ENCODE peak calls at places on chromosomes 6 and 20, in four cellular contexts. V, N, U and I are unnamed samples.
A peak's percentile ranks its signal among the peaks of the same experiment; 100 is the strongest.

GRCh38 chr6:3253597-3253961 is 5.2 kb upstream of the PSMG4 start:
- DNase-seq in V (no peak), N (no peak), U (no peak), I (no peak)

GRCh38 chr20:57060407-57061057 is 205.9 kb downstream of the BMP7 start:
- DNase-seq in V (no peak), N (peak; percentile 93), U (peak; percentile 94), I (no peak)

GRCh38 chr6:15504581-15505350 is 158.1 kb downstream of the DTNBP1 start:
- DNase-seq in V (no peak), N (no peak), U (peak; percentile 50), I (no peak)

GRCh38 chr6:158017621-158018369 is 36.1 kb downstream of the SYNJ2 start:
- DNase-seq in V (no peak), N (no peak), U (no peak), I (no peak)

GRCh38 chr6:98287876-98288275 is 546.5 kb upstream of the POU3F2 start:
- DNase-seq in V (no peak), N (no peak), U (no peak), I (no peak)

GRCh38 chr6:90351696-90352095 is 55.1 kb upstream of the BACH2 start:
- DNase-seq in V (no peak), N (no peak), U (no peak), I (no peak)

GRCh38 chr6:142155895-142156757 is 9.1 kb downstream of the VTA1 start:
- DNase-seq in V (no peak), N (no peak), U (peak; percentile 25), I (no peak)

GRCh38 chr6:37566209-37566859 is 66.6 kb upstream of the CCDC167 start:
- DNase-seq in V (peak; percentile 78), N (no peak), U (peak; percentile 64), I (peak; percentile 81)

GRCh38 chr6:159169557-159170332 is 545 bp downstream of the FNDC1 start:
- DNase-seq in V (peak; percentile 60), N (no peak), U (no peak), I (peak; percentile 18)

GRCh38 chr20:40814328-40814960 is 125.4 kb upstream of the MAFB start:
- DNase-seq in V (no peak), N (no peak), U (no peak), I (no peak)

GRCh38 chr20:48953653-48954052 is 32.1 kb downstream of the ARFGEF2 start:
- DNase-seq in V (no peak), N (no peak), U (no peak), I (no peak)

GRCh38 chr20:59987135-59987534 is 28.9 kb downstream of the CDH26 start:
- DNase-seq in V (no peak), N (peak; percentile 59), U (no peak), I (no peak)

GRCh38 chr6:25727028-25727427 is 27.5 kb upstream of the SLC17A4 start:
- DNase-seq in V (no peak), N (no peak), U (no peak), I (no peak)

GRCh38 chr6:76682842-76683241 is 610.4 kb upstream of the IMPG1 start:
- DNase-seq in V (no peak), N (no peak), U (peak; percentile 8), I (no peak)

GRCh38 chr6:57040011-57040410 is 6.5 kb upstream of the KIAA1586 start:
- DNase-seq in V (no peak), N (no peak), U (no peak), I (peak; percentile 12)

GRCh38 chr6:109303647-109304283 is 78.5 kb downstream of the CD164 start:
- DNase-seq in V (no peak), N (no peak), U (no peak), I (no peak)

GRCh38 chr6:166456360-166457156 is 73.8 kb upstream of the MPC1 start:
- DNase-seq in V (no peak), N (no peak), U (no peak), I (peak; percentile 9)

GRCh38 chr6:33192105-33192646 is at the start of gene COL11A2:
- DNase-seq in V (no peak), N (no peak), U (no peak), I (no peak)

GRCh38 chr20:24990810-24991252 is 1.7 kb downstream of the APMAP start:
- DNase-seq in V (no peak), N (peak; percentile 74), U (no peak), I (no peak)

GRCh38 chr6:166592818-166593217 is 6.3 kb upstream of the RAMACL start:
- DNase-seq in V (no peak), N (no peak), U (no peak), I (no peak)

GRCh38 chr6:113594726-113595125 is 262.4 kb upstream of the MARCKS start:
- DNase-seq in V (no peak), N (no peak), U (peak; percentile 9), I (no peak)

GRCh38 chr6:71333700-71334099 is 45.1 kb downstream of the OGFRL1 start:
- DNase-seq in V (no peak), N (peak; percentile 68), U (peak; percentile 39), I (peak; percentile 11)

GRCh38 chr20:25315418-25316210 is 67.7 kb downstream of the PYGB start:
- DNase-seq in V (no peak), N (peak; percentile 73), U (peak; percentile 61), I (no peak)

GRCh38 chr6:161618816-161619454 is 345.1 kb upstream of the AGPAT4 start:
- DNase-seq in V (peak; percentile 27), N (no peak), U (peak; percentile 48), I (peak; percentile 38)
- TF ChIP-seq CTCF in V (no peak), N (peak; percentile 34), U (peak; percentile 57), I (peak; percentile 40)

DNA sequence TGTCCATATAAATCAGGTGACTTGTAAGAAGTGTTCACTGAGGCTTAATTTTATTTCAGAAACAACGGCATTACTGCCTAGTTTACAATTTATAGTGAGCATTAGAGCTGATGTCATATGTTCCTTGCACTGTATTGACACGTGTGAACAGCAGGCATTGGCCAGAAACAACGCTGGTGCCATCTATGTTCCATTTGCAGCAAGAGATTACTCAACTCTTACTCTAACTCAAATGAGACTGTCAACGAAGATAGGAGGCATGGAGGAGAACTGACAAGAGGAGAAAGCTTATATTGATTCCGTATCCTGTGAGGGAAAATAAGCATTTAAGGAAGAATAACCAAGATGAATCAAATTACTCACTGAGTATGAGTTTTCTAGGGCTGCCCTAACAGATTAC is 48.4 kb downstream of the MTFR2 start:
- DNase-seq in V (no peak), N (no peak), U (no peak), I (no peak)
- TF ChIP-seq CTCF in V (no peak), N (no peak), U (no peak), I (no peak)

GRCh38 chr20:46023148-46023484 is 5.9 kb upstream of the SLC12A5 start:
- DNase-seq in V (no peak), N (no peak), U (no peak), I (no peak)
- TF ChIP-seq CTCF in V (no peak), N (no peak), U (peak; percentile 44), I (no peak)

GRCh38 chr20:19212524-19213502 is at the start of gene SLC24A3:
- DNase-seq in V (peak; percentile 74), N (no peak), U (peak; percentile 8), I (peak; percentile 47)
- TF ChIP-seq CTCF in V (peak; percentile 14), N (no peak), U (peak; percentile 42), I (no peak)

DNA sequence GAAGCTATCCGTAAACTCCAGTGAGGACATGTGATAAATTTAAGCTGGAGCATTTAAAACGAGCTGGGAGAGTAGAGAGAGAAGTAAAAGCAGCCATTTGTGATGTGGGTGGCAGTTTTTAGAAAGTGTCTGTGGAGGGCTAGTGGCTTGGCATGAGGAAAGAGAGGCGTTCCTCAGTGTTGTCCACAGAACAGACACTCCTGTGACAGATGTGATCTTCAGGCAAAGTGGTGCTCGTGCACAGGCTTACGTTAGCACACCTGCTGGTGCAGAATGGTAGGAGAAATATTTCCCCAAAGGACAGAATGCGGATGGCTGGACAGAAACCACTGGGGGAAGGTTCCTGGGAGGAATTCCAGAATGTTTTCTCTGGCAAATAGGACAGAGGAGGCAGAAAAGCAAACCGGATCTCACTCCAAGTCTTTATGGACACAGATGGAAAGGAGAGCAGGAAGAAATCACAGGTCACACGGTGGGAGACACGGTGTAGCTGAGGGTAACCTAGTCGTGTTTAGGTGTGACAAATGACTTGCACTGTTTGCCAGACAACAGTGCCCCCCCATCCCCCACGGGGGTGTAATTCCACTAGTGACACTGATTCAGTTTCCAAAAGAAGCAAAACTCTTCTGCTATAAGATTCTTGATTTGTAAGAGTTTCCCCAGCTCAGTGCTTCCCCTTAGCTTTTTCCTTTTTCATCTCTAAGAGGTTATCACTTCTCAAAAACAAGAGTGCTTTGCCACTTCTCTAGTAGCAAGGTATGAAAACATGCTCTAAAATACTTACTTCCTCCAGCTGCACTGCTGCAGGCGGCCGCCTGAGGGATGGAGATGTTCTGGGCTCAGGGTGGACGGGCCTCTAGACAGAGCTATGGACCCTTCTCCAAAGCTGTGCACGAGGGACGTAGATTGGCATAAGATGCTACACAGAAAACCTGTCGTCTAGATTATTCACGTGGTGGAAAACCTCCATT is 293.2 kb downstream of the QKI start:
- DNase-seq in V (no peak), N (no peak), U (no peak), I (no peak)
- TF ChIP-seq CTCF in V (no peak), N (no peak), U (no peak), I (no peak)

GRCh38 chr6:73263570-73263909 is 544 bp upstream of the KHDC1 start:
- DNase-seq in V (no peak), N (no peak), U (no peak), I (no peak)

GRCh38 chr6:73264446-73264845 is 1.4 kb upstream of the KHDC1 start:
- DNase-seq in V (no peak), N (peak; percentile 43), U (peak; percentile 94), I (no peak)

GRCh38 chr6:73258721-73259120 is 4.3 kb downstream of the KHDC1 start:
- DNase-seq in V (no peak), N (no peak), U (no peak), I (no peak)

DNA sequence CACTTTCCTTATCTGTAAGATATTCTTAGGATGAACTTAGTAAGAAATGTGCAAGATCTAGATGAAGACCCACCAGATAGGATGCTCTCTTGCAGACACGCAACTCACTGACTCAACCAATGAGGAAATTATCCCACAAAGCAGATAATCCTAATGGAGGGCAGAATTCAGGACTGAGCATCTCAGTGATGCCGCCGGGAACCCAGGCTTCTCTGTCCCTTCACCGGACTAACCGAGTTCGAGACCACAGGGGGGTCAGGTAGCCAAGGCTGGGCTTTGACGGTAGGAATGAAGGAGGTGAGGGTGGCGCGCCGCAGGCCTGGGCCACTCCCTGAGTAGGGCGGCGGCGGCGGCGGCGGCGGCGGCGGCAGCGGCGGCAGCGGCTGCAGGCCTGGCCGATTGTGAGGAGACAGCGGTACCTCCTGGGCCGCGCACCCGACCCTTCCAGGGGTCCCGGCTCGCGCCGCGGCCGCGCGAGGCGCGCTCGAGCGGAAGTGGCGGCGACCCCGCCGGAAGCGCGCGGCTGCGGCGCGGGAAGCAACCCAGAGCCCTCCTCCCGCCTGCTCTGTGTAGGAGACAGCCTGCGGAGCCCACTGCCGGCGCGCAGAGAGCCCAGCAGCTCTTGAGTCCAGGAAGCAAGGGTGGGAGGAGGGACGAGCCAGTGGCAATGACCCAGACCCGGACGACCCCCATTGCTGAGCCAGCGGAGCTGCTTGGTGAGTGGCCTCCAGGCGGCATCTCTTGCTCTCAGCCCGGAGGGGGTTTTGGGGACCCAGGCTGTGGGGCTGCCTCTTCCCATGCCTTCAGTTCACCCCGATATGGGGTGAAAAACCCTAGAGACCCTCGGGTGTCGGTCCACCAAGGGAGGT is at the start of gene KHDC1:
- DNase-seq in V (peak; percentile 58), N (no peak), U (peak; percentile 53), I (peak; percentile 53)
- TF ChIP-seq CTCF in V (no peak), N (no peak), U (no peak), I (peak; percentile 12)

GRCh38 chr20:10034717-10035571 is at the start of gene ANKEF1:
- DNase-seq in V (peak; percentile 78), N (peak; percentile 75), U (peak; percentile 84), I (peak; percentile 91)
- TF ChIP-seq CTCF in V (no peak), N (no peak), U (no peak), I (no peak)